ENCODE peak calls at places on chromosomes 12 and 14, in seven cellular contexts. One of them, this sample, is unnamed.

GRCh38 chr14:38044710-38045109 is 163.0 kb upstream of the SSTR1 start:
- DNase-seq in choroid plexus epithelial cell: no peak
- DNase-seq in HFF-Myc: no peak
- DNase-seq in colonic mucosa: no peak
- DNase-seq in progenitor cell of endocrine pancreas: no peak
- DNase-seq in fibroblast of pulmonary artery: no peak
- DNase-seq in dorsolateral prefrontal cortex: no peak
- DNase-seq in this sample: no peak

GRCh38 chr12:107356266-107356936 is 263.1 kb upstream of the CRY1 start:
- DNase-seq in choroid plexus epithelial cell: peak; percentile 92
- DNase-seq in HFF-Myc: no peak
- DNase-seq in colonic mucosa: no peak
- DNase-seq in progenitor cell of endocrine pancreas: no peak
- DNase-seq in fibroblast of pulmonary artery: peak; percentile 74
- DNase-seq in dorsolateral prefrontal cortex: no peak
- DNase-seq in this sample: no peak

GRCh38 chr12:86193931-86194330 is 62.3 kb downstream of the MGAT4C start:
- DNase-seq in choroid plexus epithelial cell: peak; percentile 43
- DNase-seq in HFF-Myc: no peak
- DNase-seq in colonic mucosa: no peak
- DNase-seq in progenitor cell of endocrine pancreas: no peak
- DNase-seq in fibroblast of pulmonary artery: peak; percentile 35
- DNase-seq in dorsolateral prefrontal cortex: no peak
- DNase-seq in this sample: no peak

GRCh38 chr14:100342195-100342594 is 19.1 kb downstream of the SLC25A47 start:
- DNase-seq in choroid plexus epithelial cell: no peak
- DNase-seq in HFF-Myc: no peak
- DNase-seq in colonic mucosa: no peak
- DNase-seq in progenitor cell of endocrine pancreas: no peak
- DNase-seq in fibroblast of pulmonary artery: no peak
- DNase-seq in dorsolateral prefrontal cortex: no peak
- DNase-seq in this sample: no peak

GRCh38 chr14:37091651-37092050 is 80.8 kb downstream of the SLC25A21 start:
- DNase-seq in choroid plexus epithelial cell: peak; percentile 46
- DNase-seq in HFF-Myc: no peak
- DNase-seq in colonic mucosa: no peak
- DNase-seq in progenitor cell of endocrine pancreas: no peak
- DNase-seq in fibroblast of pulmonary artery: no peak
- DNase-seq in dorsolateral prefrontal cortex: no peak
- DNase-seq in this sample: no peak

GRCh38 chr12:64826234-64826633 is 1.8 kb downstream of the TBC1D30 start:
- DNase-seq in choroid plexus epithelial cell: peak; percentile 59
- DNase-seq in HFF-Myc: no peak
- DNase-seq in colonic mucosa: peak; percentile 77
- DNase-seq in progenitor cell of endocrine pancreas: peak; percentile 61
- DNase-seq in fibroblast of pulmonary artery: peak; percentile 68
- DNase-seq in dorsolateral prefrontal cortex: peak; percentile 42
- DNase-seq in this sample: no peak

GRCh38 chr14:52014601-52015267 is 25.4 kb downstream of the RTRAF start:
- DNase-seq in choroid plexus epithelial cell: no peak
- DNase-seq in HFF-Myc: no peak
- DNase-seq in colonic mucosa: no peak
- DNase-seq in progenitor cell of endocrine pancreas: no peak
- DNase-seq in fibroblast of pulmonary artery: no peak
- DNase-seq in dorsolateral prefrontal cortex: peak; percentile 68
- DNase-seq in this sample: no peak

GRCh38 chr12:82479511-82479910 is 121.2 kb downstream of the METTL25 start:
- DNase-seq in choroid plexus epithelial cell: peak; percentile 48
- DNase-seq in HFF-Myc: no peak
- DNase-seq in colonic mucosa: no peak
- DNase-seq in progenitor cell of endocrine pancreas: no peak
- DNase-seq in fibroblast of pulmonary artery: peak; percentile 75
- DNase-seq in dorsolateral prefrontal cortex: no peak
- DNase-seq in this sample: no peak

GRCh38 chr12:77019920-77020319 is 45.4 kb downstream of the E2F7 start:
- DNase-seq in choroid plexus epithelial cell: no peak
- DNase-seq in HFF-Myc: no peak
- DNase-seq in colonic mucosa: no peak
- DNase-seq in progenitor cell of endocrine pancreas: no peak
- DNase-seq in fibroblast of pulmonary artery: no peak
- DNase-seq in dorsolateral prefrontal cortex: no peak
- DNase-seq in this sample: no peak

GRCh38 chr14:65933400-65934068 is 521.0 kb downstream of the FUT8 start:
- DNase-seq in choroid plexus epithelial cell: no peak
- DNase-seq in HFF-Myc: no peak
- DNase-seq in colonic mucosa: no peak
- DNase-seq in progenitor cell of endocrine pancreas: no peak
- DNase-seq in fibroblast of pulmonary artery: peak; percentile 1
- DNase-seq in dorsolateral prefrontal cortex: no peak
- DNase-seq in this sample: no peak

GRCh38 chr12:102107970-102108369 is 11.9 kb downstream of the NUP37 start:
- DNase-seq in choroid plexus epithelial cell: no peak
- DNase-seq in HFF-Myc: no peak
- DNase-seq in colonic mucosa: no peak
- DNase-seq in progenitor cell of endocrine pancreas: no peak
- DNase-seq in fibroblast of pulmonary artery: no peak
- DNase-seq in dorsolateral prefrontal cortex: no peak
- DNase-seq in this sample: no peak

GRCh38 chr12:20369164-20370000 is 1.0 kb downstream of the PDE3A start:
- DNase-seq in choroid plexus epithelial cell: peak; percentile 65
- DNase-seq in HFF-Myc: no peak
- DNase-seq in colonic mucosa: peak; percentile 80
- DNase-seq in progenitor cell of endocrine pancreas: peak; percentile 74
- DNase-seq in fibroblast of pulmonary artery: peak; percentile 77
- DNase-seq in dorsolateral prefrontal cortex: peak; percentile 32
- DNase-seq in this sample: peak; percentile 75
- TF ChIP-seq CTCF in choroid plexus epithelial cell: peak; percentile 34
- TF ChIP-seq CTCF in HFF-Myc: no peak
- TF ChIP-seq CTCF in colonic mucosa: no peak
- TF ChIP-seq CTCF in progenitor cell of endocrine pancreas: peak; percentile 36
- TF ChIP-seq CTCF in fibroblast of pulmonary artery: peak; percentile 13
- TF ChIP-seq CTCF in dorsolateral prefrontal cortex: no peak
- TF ChIP-seq CTCF in this sample: no peak

DNA sequence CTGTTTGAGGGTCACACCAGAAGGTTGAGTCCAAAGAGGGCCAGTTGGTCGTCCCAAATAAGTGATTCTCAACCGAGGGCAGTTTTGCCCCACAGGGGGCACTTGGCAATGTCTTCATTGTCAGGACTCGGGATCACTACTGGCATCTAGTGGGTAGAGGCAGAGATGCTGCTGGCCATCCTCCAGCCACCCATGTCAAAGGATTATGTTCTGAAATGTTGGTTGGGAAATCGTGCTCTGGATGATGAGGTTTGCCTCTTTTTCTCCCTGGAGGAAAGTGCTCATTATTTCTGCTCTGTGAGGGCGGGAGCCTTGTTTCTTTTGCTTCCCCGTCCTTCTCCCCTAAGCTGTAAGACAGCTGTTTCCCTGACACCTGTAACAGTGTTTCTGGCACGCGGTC is 3.6 kb downstream of the ZNF839 start:
- DNase-seq in choroid plexus epithelial cell: peak; percentile 91
- DNase-seq in HFF-Myc: no peak
- DNase-seq in colonic mucosa: peak; percentile 52
- DNase-seq in progenitor cell of endocrine pancreas: no peak
- DNase-seq in fibroblast of pulmonary artery: peak; percentile 90
- DNase-seq in dorsolateral prefrontal cortex: peak; percentile 82
- DNase-seq in this sample: no peak
- TF ChIP-seq CTCF in choroid plexus epithelial cell: peak; percentile 76
- TF ChIP-seq CTCF in HFF-Myc: peak; percentile 61
- TF ChIP-seq CTCF in colonic mucosa: peak; percentile 24
- TF ChIP-seq CTCF in progenitor cell of endocrine pancreas: peak; percentile 45
- TF ChIP-seq CTCF in fibroblast of pulmonary artery: peak; percentile 77
- TF ChIP-seq CTCF in dorsolateral prefrontal cortex: peak; percentile 76
- TF ChIP-seq CTCF in this sample: no peak

GRCh38 chr12:47886471-47887240 is 18.1 kb downstream of the VDR start:
- DNase-seq in choroid plexus epithelial cell: peak; percentile 49
- DNase-seq in HFF-Myc: no peak
- DNase-seq in colonic mucosa: no peak
- DNase-seq in progenitor cell of endocrine pancreas: no peak
- DNase-seq in fibroblast of pulmonary artery: no peak
- DNase-seq in dorsolateral prefrontal cortex: no peak
- DNase-seq in this sample: no peak
- TF ChIP-seq CTCF in choroid plexus epithelial cell: no peak
- TF ChIP-seq CTCF in HFF-Myc: no peak
- TF ChIP-seq CTCF in colonic mucosa: no peak
- TF ChIP-seq CTCF in progenitor cell of endocrine pancreas: no peak
- TF ChIP-seq CTCF in fibroblast of pulmonary artery: peak; percentile 8
- TF ChIP-seq CTCF in dorsolateral prefrontal cortex: no peak
- TF ChIP-seq CTCF in this sample: no peak

DNA sequence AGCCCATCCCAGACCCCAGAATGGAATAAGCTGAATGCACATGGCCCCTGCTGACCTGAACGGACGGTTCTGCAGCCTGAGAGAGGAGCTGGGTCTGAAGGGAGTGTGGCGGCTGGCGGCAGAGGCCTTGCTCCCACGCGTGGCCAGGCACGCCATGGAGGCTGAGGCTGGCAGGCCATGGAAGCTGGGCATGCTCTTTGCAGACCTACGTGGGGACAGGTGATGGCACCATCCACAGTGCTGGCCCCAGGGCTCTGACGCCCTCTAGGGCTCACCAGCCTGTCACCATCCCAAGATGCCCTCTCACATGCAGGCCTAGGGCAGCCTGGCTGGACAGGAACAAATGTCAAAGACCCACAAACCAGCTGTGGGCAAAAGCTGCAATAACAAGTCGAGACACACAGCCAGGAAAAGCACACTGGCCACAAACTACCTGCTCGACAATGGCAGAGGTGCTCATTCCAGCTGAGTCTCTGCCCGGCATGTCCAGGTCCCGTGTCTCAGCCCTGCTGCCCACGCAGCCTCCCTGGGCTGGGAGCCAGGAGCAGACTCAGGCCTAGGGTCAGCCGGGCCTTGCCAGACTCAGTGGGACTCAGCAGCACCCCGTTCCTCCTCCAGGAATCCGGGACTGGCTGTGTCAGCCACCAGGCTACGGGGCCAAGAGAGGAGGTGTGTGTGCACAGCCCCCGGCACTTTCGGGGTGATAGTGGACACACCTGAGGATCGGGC is 19.7 kb downstream of the BTBD6 start:
- DNase-seq in choroid plexus epithelial cell: no peak
- DNase-seq in HFF-Myc: no peak
- DNase-seq in colonic mucosa: no peak
- DNase-seq in progenitor cell of endocrine pancreas: no peak
- DNase-seq in fibroblast of pulmonary artery: no peak
- DNase-seq in dorsolateral prefrontal cortex: no peak
- DNase-seq in this sample: no peak
- TF ChIP-seq CTCF in choroid plexus epithelial cell: no peak
- TF ChIP-seq CTCF in HFF-Myc: no peak
- TF ChIP-seq CTCF in colonic mucosa: peak; percentile 26
- TF ChIP-seq CTCF in progenitor cell of endocrine pancreas: no peak
- TF ChIP-seq CTCF in fibroblast of pulmonary artery: no peak
- TF ChIP-seq CTCF in dorsolateral prefrontal cortex: no peak
- TF ChIP-seq CTCF in this sample: no peak

GRCh38 chr12:51083140-51083833 is at the start of gene CSRNP2:
- DNase-seq in choroid plexus epithelial cell: peak; percentile 98
- DNase-seq in HFF-Myc: peak; percentile 69
- DNase-seq in colonic mucosa: peak; percentile 96
- DNase-seq in progenitor cell of endocrine pancreas: peak; percentile 98
- DNase-seq in fibroblast of pulmonary artery: peak; percentile 97
- DNase-seq in dorsolateral prefrontal cortex: peak; percentile 98
- DNase-seq in this sample: peak; percentile 96
- TF ChIP-seq CTCF in choroid plexus epithelial cell: no peak
- TF ChIP-seq CTCF in HFF-Myc: no peak
- TF ChIP-seq CTCF in colonic mucosa: no peak
- TF ChIP-seq CTCF in progenitor cell of endocrine pancreas: peak; percentile 23
- TF ChIP-seq CTCF in fibroblast of pulmonary artery: no peak
- TF ChIP-seq CTCF in dorsolateral prefrontal cortex: peak; percentile 41
- TF ChIP-seq CTCF in this sample: no peak